ENCODE peak calls at places on chromosomes 3 and 15, in four cellular contexts. L is mesendoderm, X is H1, K is IMR-90. A is an unnamed sample.

GRCh38 chr3:5061218-5061569 is 60.9 kb upstream of the ARL8B start:
- DNase-seq in L (no peak), X (no peak), K (no peak), A (no peak)

GRCh38 chr3:35675206-35675605 is 35.9 kb downstream of the ARPP21 start:
- DNase-seq in L (no peak), X (no peak), K (no peak), A (no peak)

GRCh38 chr15:43769584-43770228 is 7.1 kb downstream of the ELL3 start:
- DNase-seq in L (peak; percentile 77), X (peak; percentile 79), K (peak; percentile 64), A (peak; percentile 56)

GRCh38 chr15:78628227-78628626 is 7.4 kb upstream of the CHRNA3 start:
- DNase-seq in L (no peak), X (peak; percentile 22), K (no peak), A (no peak)

GRCh38 chr3:150255416-150255815 is 152.7 kb upstream of the TSC22D2 start:
- DNase-seq in L (no peak), X (no peak), K (no peak), A (no peak)

GRCh38 chr3:128383316-128384235 is 83.1 kb downstream of the DNAJB8 start:
- DNase-seq in L (peak; percentile 11), X (no peak), K (peak; percentile 44), A (no peak)

GRCh38 chr3:18423401-18424212 is 1.5 kb downstream of the SATB1 start:
- DNase-seq in L (peak; percentile 80), X (peak; percentile 69), K (peak; percentile 51), A (peak; percentile 37)

GRCh38 chr15:76312540-76313174 is 1.4 kb upstream of the ETFA start:
- DNase-seq in L (peak; percentile 47), X (no peak), K (peak; percentile 33), A (no peak)

GRCh38 chr15:49045691-49046112 is 544 bp downstream of the SECISBP2L start:
- DNase-seq in L (peak; percentile 89), X (no peak), K (peak; percentile 21), A (no peak)

GRCh38 chr15:71242292-71242691 is 127.0 kb downstream of the THSD4 start:
- DNase-seq in L (no peak), X (no peak), K (no peak), A (no peak)

GRCh38 chr3:128473180-128473519 is 6.5 kb upstream of the DNAJB8 start:
- DNase-seq in L (no peak), X (no peak), K (no peak), A (no peak)

GRCh38 chr15:29682361-29682760 is 139.9 kb downstream of the TJP1 start:
- DNase-seq in L (no peak), X (no peak), K (no peak), A (no peak)

GRCh38 chr3:185583925-185584324 is 2.2 kb upstream of the SENP2 start:
- DNase-seq in L (no peak), X (no peak), K (no peak), A (peak; percentile 35)

GRCh38 chr15:90016721-90017120 is 15.6 kb downstream of the ZNF710 start:
- DNase-seq in L (no peak), X (no peak), K (no peak), A (no peak)

GRCh38 chr3:133821767-133822638 is 16.4 kb downstream of the SRPRB start:
- DNase-seq in L (peak; percentile 89), X (no peak), K (peak; percentile 80), A (peak; percentile 50)

GRCh38 chr15:74528876-74529275 is 12.1 kb upstream of the ARID3B start:
- DNase-seq in L (no peak), X (no peak), K (no peak), A (no peak)

GRCh38 chr3:49339593-49339946 is 283 bp downstream of the USP4 start:
- DNase-seq in L (peak; percentile 79), X (peak; percentile 66), K (no peak), A (peak; percentile 69)

GRCh38 chr15:77966540-77967290 is 110.8 kb downstream of the TBC1D2B start:
- DNase-seq in L (peak; percentile 63), X (peak; percentile 69), K (peak; percentile 62), A (no peak)

GRCh38 chr3:74845086-74845485 is 230.6 kb upstream of the CNTN3 start:
- DNase-seq in L (no peak), X (no peak), K (no peak), A (no peak)

GRCh38 chr3:98806583-98806982 is 43.4 kb downstream of the ST3GAL6 start:
- DNase-seq in L (no peak), X (no peak), K (no peak), A (no peak)

GRCh38 chr15:85458764-85459163 is 78.4 kb downstream of the AKAP13 start:
- DNase-seq in L (no peak), X (no peak), K (no peak), A (no peak)

DNA sequence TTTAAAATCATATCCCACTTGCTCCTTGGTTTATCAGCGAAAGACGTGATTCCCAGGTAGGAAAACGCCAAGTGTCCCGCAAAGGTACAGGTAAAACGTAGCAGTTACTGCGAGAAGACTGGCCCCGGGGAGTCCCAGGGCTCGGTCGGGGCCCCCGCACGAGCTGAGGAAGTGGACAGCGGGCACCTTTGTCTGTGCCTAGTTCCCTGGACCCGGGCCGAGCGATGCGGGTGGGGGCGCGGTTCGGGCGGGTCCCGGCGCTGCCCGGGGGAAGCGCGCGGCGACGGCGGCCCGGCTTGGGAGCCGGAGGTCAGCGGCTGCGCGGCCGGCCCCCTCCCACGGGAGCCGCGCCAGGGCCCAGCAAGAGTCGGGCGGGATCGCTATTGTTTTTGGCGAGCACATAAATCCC is 857 bp upstream of the NEO1 start:
- DNase-seq in L (no peak), X (no peak), K (no peak), A (no peak)
- H2BK120ac ChIP-seq in L (peak overlapping the region; percentile 93), X (no peak overlapping the region), K (peak overlapping the region; percentile 75), A (no peak overlapping the region)

DNA sequence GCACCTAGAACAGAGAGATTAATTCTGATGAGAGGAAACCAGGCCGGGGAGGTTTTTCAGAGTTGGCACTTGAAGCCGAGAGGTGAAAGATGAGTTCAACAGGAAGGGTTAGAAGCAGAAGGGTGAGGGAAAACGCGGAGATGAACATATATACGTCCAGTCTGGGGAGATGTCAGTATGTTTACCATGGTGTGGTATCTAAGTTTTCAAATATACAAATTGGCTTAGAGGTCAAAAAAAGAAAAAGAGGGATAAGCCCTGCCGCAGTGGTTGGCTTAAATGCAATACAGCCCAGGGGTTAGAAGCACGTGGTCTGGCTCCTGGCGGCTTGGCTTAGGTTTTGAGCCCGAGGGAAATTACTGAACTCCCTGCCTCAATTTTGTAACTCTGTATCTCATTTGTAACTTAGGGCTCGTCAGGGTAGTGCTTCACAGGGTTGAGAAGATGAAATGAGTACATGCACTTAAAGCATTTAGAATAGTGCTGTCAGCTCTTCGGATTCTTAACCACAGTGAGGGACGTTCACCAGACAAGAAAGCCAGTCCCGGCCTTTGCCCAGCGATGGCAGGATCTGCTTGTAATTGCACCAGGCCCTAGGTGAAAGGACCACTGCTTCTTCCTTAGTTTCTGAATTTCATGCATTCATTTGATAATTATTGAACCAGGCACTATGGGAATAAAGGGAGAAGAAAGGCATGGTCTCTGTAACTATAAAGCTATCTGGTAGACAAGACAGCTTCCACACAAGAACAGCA is 6.4 kb downstream of the HES1 start:
- DNase-seq in L (peak; percentile 36), X (no peak), K (no peak), A (peak; percentile 14)
- H2BK5ac ChIP-seq in L (peak overlapping the region; percentile 86), X (peak overlapping the region; percentile 88), K (no peak overlapping the region), A (no peak overlapping the region)

DNA sequence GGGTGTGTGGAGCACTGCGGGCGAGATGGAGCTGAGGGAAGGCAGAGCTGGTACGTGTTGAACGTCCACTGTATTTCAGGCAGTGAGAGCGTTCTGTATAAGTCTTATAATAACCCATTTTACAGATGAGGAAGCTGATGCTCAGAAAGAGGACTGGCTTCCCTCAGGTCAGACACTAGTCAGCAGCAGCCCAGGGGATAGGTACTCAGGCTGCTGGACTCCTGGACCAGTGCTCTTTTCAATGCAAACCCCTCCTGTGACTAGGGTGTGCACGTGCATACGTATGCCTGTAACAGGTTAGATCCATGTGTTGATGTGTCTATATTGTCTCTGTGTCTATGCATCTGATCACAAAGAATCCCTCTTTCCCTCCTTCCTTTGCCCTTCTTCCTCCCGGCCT is 8.3 kb upstream of the IL16 start:
- DNase-seq in L (no peak), X (no peak), K (no peak), A (no peak)
- H3K56ac ChIP-seq in L (no peak overlapping the region), X (no peak overlapping the region), K (peak overlapping the region; percentile 58), A (no peak overlapping the region)

GRCh38 chr3:123053107-123053506 is 13.7 kb upstream of the PDIA5 start:
- DNase-seq in L (no peak), X (no peak), K (no peak), A (no peak)

GRCh38 chr3:123044981-123045763 is 17.6 kb upstream of the SEMA5B start:
- DNase-seq in L (no peak), X (no peak), K (no peak), A (no peak)

GRCh38 chr3:123050666-123051065 is 16.2 kb upstream of the PDIA5 start:
- DNase-seq in L (peak; percentile 47), X (no peak), K (no peak), A (no peak)

GRCh38 chr3:123046262-123046873 is 18.8 kb upstream of the SEMA5B start:
- DNase-seq in L (no peak), X (no peak), K (no peak), A (no peak)

DNA sequence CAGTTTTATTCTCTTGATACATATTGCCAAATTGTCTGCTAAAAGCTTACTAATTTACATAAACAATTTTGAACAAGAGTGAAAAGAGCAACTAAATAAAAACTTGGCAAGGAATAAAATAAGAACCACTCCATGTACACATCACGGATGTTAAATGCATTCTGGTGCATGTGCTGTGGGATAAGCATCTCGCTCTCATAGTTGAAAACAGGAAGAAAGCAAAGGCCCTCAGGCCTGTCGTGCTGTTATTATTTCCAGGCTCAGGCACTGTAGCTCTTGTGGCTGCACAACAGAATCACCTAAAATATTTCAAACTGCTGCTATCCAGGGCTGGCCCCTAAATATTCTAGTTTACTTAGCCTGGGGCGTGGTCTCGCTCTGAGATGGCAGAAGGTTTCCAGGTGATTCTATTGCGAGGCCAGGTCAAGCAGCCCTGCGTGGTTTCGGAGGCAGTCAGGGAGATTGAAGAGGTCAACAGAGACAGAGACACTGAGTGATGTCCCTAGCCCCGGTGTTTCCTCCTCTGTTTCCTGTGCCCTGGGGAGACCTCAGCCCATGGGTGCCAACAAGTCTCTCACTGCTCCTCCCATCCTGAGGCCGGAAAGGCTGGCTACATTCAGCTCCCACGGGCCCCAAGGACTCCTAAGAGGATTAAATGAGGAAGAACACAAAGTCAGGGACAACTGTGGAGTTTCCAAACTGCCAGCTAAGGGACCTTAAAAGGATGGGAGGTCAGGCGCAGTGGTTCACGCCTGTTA is 18.2 kb upstream of the PDIA5 start:
- DNase-seq in L (no peak), X (no peak), K (no peak), A (no peak)
- H2BK120ac ChIP-seq in L (no peak overlapping the region), X (no peak overlapping the region), K (no peak overlapping the region), A (no peak overlapping the region)

DNA sequence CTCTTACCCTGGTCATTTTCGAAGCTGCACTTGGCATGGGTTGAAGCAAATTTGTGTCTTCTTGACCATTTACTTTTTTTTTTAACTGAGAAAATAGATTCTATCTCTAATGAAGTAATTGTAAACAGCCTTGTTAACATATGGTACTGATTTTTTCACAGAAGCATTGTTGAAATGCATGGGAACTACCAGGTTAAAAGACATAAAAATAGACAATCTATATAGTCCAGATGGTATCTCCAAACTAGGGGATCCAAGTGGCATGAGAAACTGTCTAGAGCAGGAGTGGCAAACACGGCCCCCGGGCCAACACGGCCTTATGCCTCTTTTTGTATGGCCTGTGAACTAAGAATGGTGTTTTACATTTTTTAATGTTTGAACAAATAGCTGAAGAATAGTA is 41.9 kb downstream of the CACNA1D start:
- DNase-seq in L (no peak), X (no peak), K (no peak), A (no peak)
- H2BK5ac ChIP-seq in L (no peak overlapping the region), X (no peak overlapping the region), K (no peak overlapping the region), A (no peak overlapping the region)

A was measured in H9.